ENCODE peak calls at places on chromosome 12, in four cellular contexts. T is CD8-positive, alpha-beta T cell; F is endodermal cell; N is esophagus muscularis mucosa. J is an unnamed sample.

GRCh38 chr12:10256064-10256463 is 43.4 kb downstream of the GABARAPL1 start:
- DNase-seq in T (no peak), F (no peak), N (no peak), J (no peak)

GRCh38 chr12:119363490-119363889 is 29.0 kb downstream of the CCDC60 start:
- DNase-seq in T (no peak), F (no peak), N (no peak), J (no peak)

GRCh38 chr12:64390275-64390851 is at the start of gene C12orf56:
- DNase-seq in T (no peak), F (peak; percentile 85), N (no peak), J (peak; percentile 21)

GRCh38 chr12:68617160-68617926 is 6.6 kb downstream of the RAP1B start:
- DNase-seq in T (no peak), F (no peak), N (no peak), J (peak; percentile 71)

GRCh38 chr12:75759842-75760260 is 248.4 kb upstream of the KRR1 start:
- DNase-seq in T (no peak), F (no peak), N (no peak), J (peak; percentile 97)

GRCh38 chr12:91663331-91663998 is 480.8 kb upstream of the DCN start:
- DNase-seq in T (no peak), F (no peak), N (no peak), J (no peak)

GRCh38 chr12:116200812-116201211 is 76.7 kb downstream of the MED13L start:
- DNase-seq in T (no peak), F (no peak), N (no peak), J (no peak)

GRCh38 chr12:92085040-92085439 is 60.6 kb downstream of the BTG1 start:
- DNase-seq in T (no peak), F (no peak), N (no peak), J (no peak)

GRCh38 chr12:53989227-53990113 is 4.5 kb downstream of the HOXC10 start:
- DNase-seq in T (no peak), F (no peak), N (no peak), J (peak; percentile 12)

GRCh38 chr12:120795441-120796178 is 70.0 kb downstream of the ACADS start:
- DNase-seq in T (no peak), F (no peak), N (no peak), J (no peak)

GRCh38 chr12:88243886-88244491 is 101.9 kb downstream of the TMTC3 start:
- DNase-seq in T (no peak), F (no peak), N (no peak), J (no peak)

GRCh38 chr12:20798561-20798960 is 11.9 kb upstream of the SLCO1B3 start:
- DNase-seq in T (no peak), F (no peak), N (no peak), J (peak; percentile 17)

GRCh38 chr12:49959570-49960473 is 1.9 kb upstream of the AQP5 start:
- DNase-seq in T (no peak), F (peak; percentile 86), N (no peak), J (peak; percentile 33)

GRCh38 chr12:12612403-12612802 is 727 bp downstream of the CREBL2 start:
- DNase-seq in T (no peak), F (no peak), N (no peak), J (peak; percentile 64)

GRCh38 chr12:88578821-88579518 is 1.3 kb downstream of the KITLG start:
- DNase-seq in T (no peak), F (peak; percentile 85), N (no peak), J (peak; percentile 46)

GRCh38 chr12:16526693-16527092 is 79.3 kb downstream of the LMO3 start:
- DNase-seq in T (no peak), F (no peak), N (no peak), J (peak; percentile 83)

GRCh38 chr12:42961395-42961794 is 371.8 kb upstream of the PRICKLE1 start:
- DNase-seq in T (no peak), F (no peak), N (no peak), J (peak; percentile 98)

GRCh38 chr12:20722142-20722541 is 27.0 kb downstream of the SLCO1C1 start:
- DNase-seq in T (no peak), F (no peak), N (no peak), J (no peak)

GRCh38 chr12:119780786-119781434 is 96.2 kb downstream of the CIT start:
- DNase-seq in T (no peak), F (peak; percentile 82), N (no peak), J (peak; percentile 80)

GRCh38 chr12:57888407-57889157 is 42.1 kb upstream of the CTDSP2 start:
- DNase-seq in T (no peak), F (peak; percentile 88), N (no peak), J (peak; percentile 99)

GRCh38 chr12:53972152-53972702 is 699 bp upstream of the HOXC11 start:
- DNase-seq in T (no peak), F (no peak), N (no peak), J (peak; percentile 4)

GRCh38 chr12:41917827-41918445 is 226.7 kb downstream of the GXYLT1 start:
- DNase-seq in T (no peak), F (no peak), N (no peak), J (peak; percentile 2)

GRCh38 chr12:79690156-79690605 is 583 bp downstream of the PAWR start:
- DNase-seq in T (no peak), F (no peak), N (no peak), J (no peak)

GRCh38 chr12:120826335-120826734 is 77.8 kb downstream of the SPPL3 start:
- DNase-seq in T (no peak), F (no peak), N (no peak), J (no peak)

GRCh38 chr12:6451348-6452244 is at the start of gene TAPBPL:
- DNase-seq in T (peak; percentile 79), F (peak; percentile 87), N (peak; percentile 97), J (peak; percentile 64)

GRCh38 chr12:69024907-69025306 is 91.9 kb upstream of the CPM start:
- DNase-seq in T (no peak), F (no peak), N (no peak), J (peak; percentile 93)

GRCh38 chr12:131940121-131940520 is 9.6 kb upstream of the EP400 start:
- DNase-seq in T (no peak), F (no peak), N (no peak), J (peak; percentile 41)

GRCh38 chr12:10190558-10191388 is 11.9 kb downstream of the TMEM52B start:
- DNase-seq in T (peak; percentile 56), F (peak; percentile 91), N (no peak), J (peak; percentile 66)

GRCh38 chr12:94614288-94614721 is 36.1 kb downstream of the TMCC3 start:
- DNase-seq in T (no peak), F (peak; percentile 78), N (no peak), J (no peak)

GRCh38 chr12:11059784-11060183 is 2.3 kb downstream of the TAS2R46 start:
- DNase-seq in T (no peak), F (no peak), N (no peak), J (peak; percentile 27)

GRCh38 chr12:106954462-106955376 is 988 bp upstream of the TMEM263 start:
- DNase-seq in T (peak; percentile 13), F (peak; percentile 56), N (no peak), J (peak; percentile 42)

GRCh38 chr12:60096727-60097126 is 500.9 kb downstream of the SLC16A7 start:
- DNase-seq in T (no peak), F (no peak), N (no peak), J (no peak)

GRCh38 chr12:45419317-45419716 is 203.4 kb downstream of the ANO6 start:
- DNase-seq in T (no peak), F (no peak), N (no peak), J (no peak)

GRCh38 chr12:45416161-45416560 is 200.3 kb downstream of the ANO6 start:
- DNase-seq in T (no peak), F (no peak), N (no peak), J (no peak)

GRCh38 chr12:45409966-45410365 is 194.1 kb downstream of the ANO6 start:
- DNase-seq in T (no peak), F (no peak), N (no peak), J (peak; percentile 9)

DNA sequence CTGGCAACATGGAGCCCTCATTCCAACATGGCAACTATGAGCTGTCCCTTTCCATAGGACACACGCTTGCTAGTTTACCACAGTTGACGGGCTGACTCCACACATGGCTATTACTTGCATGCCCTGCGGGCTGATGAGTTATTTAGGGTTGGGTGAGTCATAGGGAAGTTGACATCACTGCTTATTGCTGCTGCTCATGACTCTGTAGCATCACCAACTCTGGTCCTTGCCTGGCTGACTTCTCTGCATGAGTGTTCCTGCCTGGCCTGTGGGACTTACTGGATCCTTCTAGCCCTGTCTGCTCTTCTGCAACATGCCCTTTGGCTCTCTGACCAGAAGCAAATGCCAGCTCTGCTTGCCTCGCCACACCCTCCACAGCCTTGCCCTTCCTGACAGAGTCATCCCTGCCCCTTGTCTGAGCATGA is 199.5 kb downstream of the ANO6 start:
- DNase-seq in T (no peak), F (no peak), N (no peak), J (peak; percentile 99)
- H3K36me3 ChIP-seq in T (peaks cover under 1% of the 10 kb centered on the region), F (peaks cover 76% of the 10 kb centered on the region), N (peaks cover 61% of the 10 kb centered on the region), J (peaks cover 2% of the 10 kb centered on the region)

GRCh38 chr12:18552829-18553228 is 185.0 kb downstream of the PLCZ1 start:
- DNase-seq in T (no peak), F (no peak), N (no peak), J (no peak)
- TF ChIP-seq CTCF in T (no peak), F (peak; percentile 54), N (no peak), J (no peak)

DNA sequence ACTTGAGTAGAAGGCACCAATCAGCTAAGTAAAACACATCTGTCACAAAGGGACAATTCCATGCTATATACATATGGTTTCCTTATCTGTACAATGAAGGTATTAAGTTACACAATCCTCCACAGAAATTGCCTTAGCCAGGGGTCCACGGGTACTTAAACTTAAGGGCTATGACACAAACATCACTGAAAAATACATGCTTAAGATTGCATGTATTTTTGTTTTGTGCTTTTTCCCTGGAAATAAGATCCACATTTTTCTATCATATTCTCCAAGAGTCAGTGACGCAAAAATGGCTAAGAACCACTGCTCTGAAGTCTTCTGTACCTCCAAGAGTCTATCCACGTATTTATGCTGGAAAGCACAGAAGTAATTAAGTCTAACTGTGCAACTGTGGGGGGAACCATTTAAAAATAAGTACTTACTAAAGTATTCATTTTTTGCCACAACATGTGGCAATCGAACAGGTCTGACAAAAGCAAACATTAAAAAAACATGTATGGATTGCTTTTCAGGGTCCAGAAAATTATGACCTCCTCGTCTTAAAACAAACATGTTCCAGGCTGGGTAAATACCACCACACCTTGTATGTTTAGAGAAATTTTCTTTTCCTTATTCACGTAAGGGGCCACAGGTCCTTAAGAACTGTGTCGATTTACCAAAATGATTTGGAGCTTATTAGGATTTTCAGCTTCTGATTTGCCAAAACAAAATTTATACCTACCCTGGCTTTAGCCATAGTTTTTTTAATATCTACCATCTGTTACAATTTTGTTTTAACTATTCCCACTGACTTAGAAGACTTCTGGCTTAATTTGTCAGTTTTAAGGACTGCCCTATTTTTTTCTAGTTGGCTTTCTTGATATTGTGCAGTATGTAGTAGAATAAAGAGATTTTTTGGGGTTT is 2.8 kb downstream of the SLC38A2 start:
- DNase-seq in T (no peak), F (no peak), N (no peak), J (no peak)
- H3K36me3 ChIP-seq in T (peaks cover 53% of the 10 kb centered on the region), F (peaks cover 63% of the 10 kb centered on the region), N (peaks cover 65% of the 10 kb centered on the region), J (peaks cover 36% of the 10 kb centered on the region)

GRCh38 chr12:112087055-112087850 is 21.3 kb downstream of the NAA25 start:
- DNase-seq in T (no peak), F (no peak), N (no peak), J (no peak)
- TF ChIP-seq CTCF in T (no peak), F (peak; percentile 60), N (no peak), J (no peak)

DNA sequence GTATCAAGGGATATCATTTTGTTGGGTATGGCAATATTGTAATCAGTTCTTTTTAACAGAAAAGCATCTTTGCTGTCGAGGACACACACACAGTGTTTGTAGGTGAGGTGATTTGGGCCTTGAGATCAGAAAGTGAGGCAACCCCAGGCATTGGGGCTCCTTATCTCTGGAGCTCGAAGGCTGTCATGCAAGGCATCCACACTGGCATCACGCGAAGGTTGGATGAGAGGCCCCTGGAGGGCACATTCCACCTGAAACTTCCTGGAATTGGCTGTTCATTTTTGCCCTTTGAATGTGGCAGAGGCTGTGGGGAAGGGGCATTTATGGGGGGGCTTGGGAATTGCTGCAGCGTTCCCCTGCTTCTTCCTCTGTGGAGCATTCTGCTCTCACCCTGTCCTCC is 45.5 kb downstream of the IL31 start:
- DNase-seq in T (no peak), F (no peak), N (no peak), J (no peak)
- H3K36me3 ChIP-seq in T (peaks cover 59% of the 10 kb centered on the region), F (peaks cover 11% of the 10 kb centered on the region), N (peaks cover 62% of the 10 kb centered on the region), J (peaks cover 40% of the 10 kb centered on the region)

J was measured in bronchial epithelial cell.